ENCODE peak calls at places on chromosomes 1 and 21, in ten cellular contexts. P, W, U, F, E, T, K, M, A and J are unnamed samples.

GRCh38 chr1:2558420-2558819 is 2.2 kb downstream of the TNFRSF14 start:
- DNase-seq in P (no peak), W (no peak), U (no peak), F (no peak), E (no peak), T (no peak), K (no peak), M (no peak), A (no peak), J (no peak)

GRCh38 chr1:208025036-208025435 is 114.1 kb upstream of the CD34 start:
- DNase-seq in P (no peak), W (no peak), U (peak), F (peak), E (no peak), T (no peak), K (no peak), M (no peak), A (no peak), J (no peak)

GRCh38 chr1:246865921-246866320 is 65.8 kb downstream of the AHCTF1 start:
- DNase-seq in P (no peak), W (no peak), U (no peak), F (no peak), E (no peak), T (no peak), K (no peak), M (no peak), A (no peak), J (no peak)

GRCh38 chr21:36806103-36806502 is 107.2 kb downstream of the SIM2 start:
- DNase-seq in P (no peak), W (no peak), U (no peak), F (peak), E (no peak), T (no peak), K (no peak), M (no peak), A (no peak), J (no peak)

GRCh38 chr21:37528150-37528937 is 161.8 kb downstream of the DYRK1A start:
- DNase-seq in P (no peak), W (no peak), U (no peak), F (no peak), E (no peak), T (no peak), K (no peak), M (no peak), A (no peak), J (no peak)

GRCh38 chr1:68384872-68385390 is 64.8 kb downstream of the RPE65 start:
- DNase-seq in P (peak), W (no peak), U (peak), F (peak), E (no peak), T (no peak), K (no peak), M (peak), A (peak), J (no peak)

GRCh38 chr1:201450721-201451291 is 18.2 kb downstream of the PHLDA3 start:
- DNase-seq in P (no peak), W (no peak), U (peak), F (peak), E (no peak), T (peak), K (no peak), M (no peak), A (no peak), J (peak)

GRCh38 chr1:78102082-78102481 is 56.3 kb downstream of the GIPC2 start:
- DNase-seq in P (no peak), W (no peak), U (peak), F (peak), E (no peak), T (peak), K (no peak), M (peak), A (no peak), J (no peak)

GRCh38 chr1:237953238-237953637 is 62.5 kb upstream of the ZP4 start:
- DNase-seq in P (no peak), W (no peak), U (no peak), F (no peak), E (no peak), T (no peak), K (no peak), M (peak), A (no peak), J (no peak)

GRCh38 chr1:38728176-38728908 is 131.2 kb downstream of the RRAGC start:
- DNase-seq in P (no peak), W (no peak), U (peak), F (peak), E (no peak), T (peak), K (no peak), M (peak), A (no peak), J (peak)

GRCh38 chr1:33280091-33280661 is 23.9 kb downstream of the ZNF362 start:
- DNase-seq in P (no peak), W (no peak), U (no peak), F (no peak), E (no peak), T (no peak), K (peak), M (no peak), A (no peak), J (no peak)

GRCh38 chr1:41805771-41806471 is 112.8 kb downstream of the HIVEP3 start:
- DNase-seq in P (no peak), W (no peak), U (no peak), F (no peak), E (no peak), T (no peak), K (no peak), M (no peak), A (no peak), J (no peak)

GRCh38 chr1:68016364-68016763 is 34.1 kb downstream of the DIRAS3 start:
- DNase-seq in P (no peak), W (no peak), U (peak), F (peak), E (no peak), T (no peak), K (no peak), M (no peak), A (no peak), J (no peak)

GRCh38 chr1:3222042-3222692 is 153.2 kb downstream of the PRDM16 start:
- DNase-seq in P (no peak), W (no peak), U (no peak), F (no peak), E (no peak), T (no peak), K (no peak), M (no peak), A (no peak), J (no peak)

GRCh38 chr1:39681999-39682398 is 9.2 kb downstream of the HPCAL4 start:
- DNase-seq in P (no peak), W (no peak), U (no peak), F (no peak), E (no peak), T (no peak), K (no peak), M (no peak), A (no peak), J (no peak)

GRCh38 chr1:107669996-107670395 is 295.0 kb downstream of the VAV3 start:
- DNase-seq in P (no peak), W (no peak), U (peak), F (peak), E (no peak), T (peak), K (peak), M (peak), A (peak), J (peak)

GRCh38 chr21:43619856-43620255 is 39.4 kb downstream of the HSF2BP start:
- DNase-seq in P (no peak), W (no peak), U (no peak), F (no peak), E (no peak), T (no peak), K (no peak), M (no peak), A (no peak), J (no peak)

GRCh38 chr1:237031480-237031879 is 10.5 kb upstream of the RYR2 start:
- DNase-seq in P (no peak), W (no peak), U (no peak), F (no peak), E (no peak), T (no peak), K (no peak), M (no peak), A (no peak), J (no peak)

GRCh38 chr1:190479537-190479936 is 1.9 kb upstream of the BRINP3 start:
- DNase-seq in P (no peak), W (no peak), U (no peak), F (no peak), E (no peak), T (no peak), K (no peak), M (no peak), A (no peak), J (peak)

GRCh38 chr1:224298344-224299330 is 31.3 kb downstream of the NVL start:
- DNase-seq in P (no peak), W (no peak), U (no peak), F (no peak), E (no peak), T (no peak), K (no peak), M (no peak), A (no peak), J (no peak)

GRCh38 chr1:158019177-158019868 is 25.9 kb downstream of the KIRREL1 start:
- DNase-seq in P (no peak), W (no peak), U (peak), F (peak), E (no peak), T (peak), K (peak), M (peak), A (peak), J (no peak)

DNA sequence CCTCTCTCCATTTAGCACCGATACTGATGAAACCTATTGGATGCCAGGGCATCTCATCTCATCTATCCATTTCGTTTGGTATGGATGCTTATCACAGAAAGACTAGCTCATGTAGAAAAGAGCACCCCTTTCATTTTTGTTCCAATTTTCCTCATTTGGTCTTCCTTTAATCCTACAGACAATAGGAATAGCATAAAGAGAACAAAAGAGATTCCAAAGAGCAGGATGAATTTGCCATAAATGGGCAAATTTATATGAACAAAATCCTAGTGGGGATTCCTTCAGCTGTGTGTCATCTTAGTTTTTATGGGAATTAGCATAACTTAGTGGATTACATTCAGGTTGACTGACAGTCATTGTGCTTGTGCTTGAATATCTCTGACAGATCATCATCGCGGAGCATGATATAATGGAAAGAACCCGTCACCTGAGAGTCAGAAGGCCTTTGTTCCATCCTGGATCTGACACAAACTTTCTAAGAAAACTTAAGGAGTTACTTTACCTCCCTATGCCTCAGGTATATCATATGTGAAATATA is 777.5 kb upstream of the ADGRL2 start:
- DNase-seq in P (no peak), W (no peak), U (no peak), F (no peak), E (no peak), T (no peak), K (no peak), M (no peak), A (peak), J (no peak)
- H3K4me3 ChIP-seq in P (no peak), W (no peak), U (no peak), F (no peak), E (no peak), T (no peak), K (no peak), M (no peak), A (no peak), J (no peak)

DNA sequence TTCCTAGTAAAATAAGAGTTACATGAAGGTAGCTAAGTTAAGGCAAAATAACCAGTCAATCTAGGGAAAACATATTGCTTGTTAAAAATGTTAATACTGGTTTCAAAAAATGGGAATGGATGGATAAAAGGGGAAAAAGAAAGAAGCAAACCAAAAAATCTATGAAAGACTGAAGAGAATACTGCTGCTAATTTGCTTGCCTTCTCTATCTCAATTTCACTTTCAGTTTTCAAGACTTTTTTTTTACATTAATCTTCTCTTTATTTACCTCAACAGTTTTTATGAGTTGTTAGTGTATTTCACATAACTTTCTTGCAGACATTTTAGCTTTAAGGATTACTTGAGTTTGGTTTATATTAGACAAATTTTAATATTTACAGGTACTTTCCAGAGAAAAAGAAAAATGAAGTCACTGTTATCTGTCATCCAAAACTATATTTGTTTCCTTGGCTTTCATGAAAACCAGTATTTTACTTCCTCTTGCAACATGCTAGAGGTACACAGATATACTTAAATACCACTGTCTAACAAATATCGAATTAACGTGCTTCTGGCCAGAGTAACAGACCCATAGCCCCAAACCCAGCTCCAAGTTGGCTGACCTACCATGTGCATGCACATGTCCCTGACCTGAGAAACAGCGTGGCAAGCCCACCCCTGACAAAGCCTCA is 70.7 kb downstream of the COL24A1 start:
- DNase-seq in P (no peak), W (no peak), U (no peak), F (no peak), E (no peak), T (no peak), K (no peak), M (no peak), A (no peak), J (no peak)
- H3K4me3 ChIP-seq in P (no peak), W (no peak), U (no peak), F (no peak), E (no peak), T (no peak), K (no peak), M (no peak), A (no peak), J (no peak)

DNA sequence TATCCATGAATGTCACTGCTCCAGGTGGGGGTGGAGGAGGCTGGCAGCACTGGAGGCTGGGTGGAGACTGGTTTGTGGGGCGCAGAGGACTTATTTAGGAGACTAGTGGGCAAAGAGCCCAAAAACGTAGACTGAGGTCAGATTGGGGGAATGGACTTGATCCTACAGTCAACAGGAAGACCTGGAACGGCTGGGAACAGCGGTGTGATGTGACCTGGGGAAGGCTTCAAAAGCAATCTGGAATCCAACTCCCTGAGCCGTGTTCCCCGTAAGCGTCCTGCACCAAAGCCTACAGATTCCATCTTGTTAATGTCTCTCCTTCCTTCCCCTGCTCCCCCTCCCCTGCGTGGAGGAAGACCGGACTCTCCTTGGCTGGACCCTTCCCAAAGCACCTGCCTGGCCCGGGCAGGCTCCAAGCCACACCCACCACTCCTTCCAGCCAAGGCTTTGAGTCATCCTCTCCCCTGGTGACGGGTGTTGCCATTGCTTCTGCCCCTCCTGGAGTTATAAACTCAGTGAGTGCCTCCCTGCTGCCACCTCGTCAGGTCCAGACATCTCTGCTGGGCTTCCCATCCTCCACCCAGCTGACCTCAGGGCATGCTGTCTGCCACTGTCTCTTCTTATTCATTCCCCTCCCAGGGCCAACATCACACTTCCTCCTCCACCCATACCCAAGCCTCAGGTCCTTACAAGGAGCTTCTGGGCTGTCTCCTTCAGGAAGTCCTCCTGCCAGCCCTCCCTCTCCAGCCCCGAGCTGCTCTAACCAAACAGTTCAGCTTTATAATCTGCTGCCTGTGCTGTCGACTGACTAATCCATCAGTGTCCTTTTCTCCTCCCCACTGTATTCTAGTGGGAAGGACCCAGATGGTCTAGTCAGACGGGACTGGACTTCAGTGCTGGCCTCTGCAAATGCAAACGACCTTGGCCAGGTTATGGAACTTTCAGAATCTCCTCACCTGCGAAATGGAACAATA is 1.6 kb upstream of the CLSTN1 start:
- DNase-seq in P (peak), W (peak), U (peak), F (peak), E (peak), T (peak), K (peak), M (peak), A (no peak), J (peak)
- H3K4me3 ChIP-seq in P (peak), W (no peak), U (no peak), F (peak), E (peak), T (no peak), K (no peak), M (no peak), A (no peak), J (no peak)

DNA sequence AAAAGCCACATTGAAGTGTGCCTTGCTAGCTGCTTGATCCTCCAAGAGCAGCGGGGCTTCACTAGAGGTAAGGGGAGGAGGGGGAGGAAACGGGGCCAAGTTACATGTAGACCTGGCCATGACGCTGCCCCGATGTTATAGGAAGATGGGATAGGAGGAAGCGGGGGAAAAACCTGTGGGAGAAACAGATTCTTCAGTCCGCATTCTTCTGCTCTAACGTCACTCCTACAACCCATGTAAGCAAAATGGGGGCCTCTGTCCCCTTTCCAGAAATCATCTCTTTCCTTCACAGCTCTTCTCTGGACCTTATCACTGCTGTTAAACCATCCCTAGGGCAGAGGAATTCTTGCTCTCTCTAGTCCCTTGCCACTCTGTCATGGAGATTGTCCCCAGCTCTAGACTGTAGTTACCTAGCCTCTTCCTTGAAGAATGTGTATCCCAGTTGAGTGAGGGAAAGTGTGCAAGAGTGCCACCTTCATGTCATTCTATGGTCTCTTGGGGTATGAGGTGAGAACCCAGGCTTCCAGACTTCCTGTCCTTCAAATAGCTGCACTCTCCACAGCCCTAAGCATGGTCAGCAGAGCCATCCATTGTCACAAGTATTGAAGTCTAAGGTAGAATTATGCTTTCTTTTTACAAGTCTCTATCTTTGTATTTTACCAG is 11.4 kb downstream of the PLEKHO1 start:
- DNase-seq in P (no peak), W (no peak), U (no peak), F (no peak), E (no peak), T (peak), K (no peak), M (no peak), A (no peak), J (no peak)
- H3K4me3 ChIP-seq in P (no peak), W (no peak), U (no peak), F (no peak), E (no peak), T (no peak), K (no peak), M (no peak), A (no peak), J (no peak)

DNA sequence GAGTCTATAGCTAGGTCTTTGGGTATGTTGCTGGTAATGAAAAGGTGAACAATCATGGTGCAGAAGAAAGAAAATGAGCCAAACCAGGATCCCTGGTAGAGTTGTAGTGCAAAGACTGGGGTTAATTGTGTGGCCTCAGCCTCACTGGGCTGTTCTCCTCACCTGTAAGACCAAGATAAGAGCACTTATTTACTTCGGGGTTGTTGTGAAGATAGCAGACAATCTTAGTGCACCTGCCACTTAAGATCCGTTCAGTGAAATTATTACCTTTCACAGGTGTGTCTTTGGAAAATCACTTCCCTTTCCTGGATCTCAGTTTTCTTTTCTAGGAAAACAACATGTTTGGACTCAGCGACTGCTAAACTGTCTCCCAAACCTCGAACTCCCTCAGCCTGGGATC is 1.3 kb upstream of the FGGY start:
- DNase-seq in P (no peak), W (no peak), U (no peak), F (no peak), E (no peak), T (no peak), K (no peak), M (no peak), A (no peak), J (no peak)
- H3K4me3 ChIP-seq in P (peak), W (peak), U (no peak), F (peak), E (peak), T (no peak), K (no peak), M (peak), A (peak), J (peak)

DNA sequence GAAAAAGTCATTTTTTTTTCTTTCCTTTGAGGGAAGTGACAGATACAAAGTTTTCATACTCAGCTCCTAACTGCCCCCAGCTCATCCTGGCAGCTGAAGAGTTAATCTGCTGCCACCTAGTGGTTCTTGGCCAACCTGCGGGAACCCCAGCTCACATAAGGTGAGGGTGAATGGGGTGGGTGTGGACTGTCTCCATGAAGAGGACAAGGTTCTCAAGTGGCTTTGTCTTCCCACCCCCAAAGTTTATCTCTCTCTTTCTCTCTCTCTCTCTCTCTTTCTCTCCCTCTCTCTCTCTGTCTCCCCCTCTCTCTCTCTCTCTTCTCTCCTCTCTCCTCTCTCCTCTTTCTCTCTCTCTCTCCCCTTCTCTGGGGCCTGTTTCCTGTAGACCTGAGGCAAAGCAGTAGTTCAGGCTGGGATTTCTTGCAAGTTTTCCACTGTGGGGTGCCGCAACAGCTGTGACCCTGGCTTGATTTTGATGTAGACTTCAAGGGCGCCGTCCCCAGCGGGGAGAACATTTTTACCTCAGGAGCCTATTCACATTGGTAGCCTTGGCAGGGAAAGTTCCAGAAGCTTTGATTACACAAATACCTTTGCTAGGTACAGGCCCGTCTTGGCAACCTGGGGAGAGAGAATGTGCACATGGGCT is 136.1 kb downstream of the TM2D1 start:
- DNase-seq in P (no peak), W (peak), U (peak), F (peak), E (no peak), T (peak), K (no peak), M (peak), A (peak), J (peak)
- H3K4me3 ChIP-seq in P (no peak), W (no peak), U (no peak), F (no peak), E (no peak), T (no peak), K (no peak), M (no peak), A (no peak), J (no peak)